ENCODE peak calls at places on chromosomes 12 and 14, in five cellular contexts. One of them, this sample, is unnamed.

GRCh38 chr12:122793685-122794106 is 19.3 kb downstream of the CCDC62 start:
- DNase-seq in CD8-positive, alpha-beta T cell: no peak
- DNase-seq in T-helper 1 cell: no peak
- DNase-seq in bronchial epithelial cell: peak
- DNase-seq in iPS-NIHi11: peak
- DNase-seq in this sample: no peak

GRCh38 chr12:101207086-101207780 is 2.8 kb downstream of the SLC5A8 start:
- DNase-seq in CD8-positive, alpha-beta T cell: no peak
- DNase-seq in T-helper 1 cell: no peak
- DNase-seq in bronchial epithelial cell: peak
- DNase-seq in iPS-NIHi11: no peak
- DNase-seq in this sample: no peak

GRCh38 chr12:32163596-32163995 is 56.9 kb downstream of the BICD1 start:
- DNase-seq in CD8-positive, alpha-beta T cell: no peak
- DNase-seq in T-helper 1 cell: no peak
- DNase-seq in bronchial epithelial cell: no peak
- DNase-seq in iPS-NIHi11: no peak
- DNase-seq in this sample: no peak

GRCh38 chr12:132886529-132887477 is 602 bp downstream of the CHFR start:
- DNase-seq in CD8-positive, alpha-beta T cell: no peak
- DNase-seq in T-helper 1 cell: no peak
- DNase-seq in bronchial epithelial cell: peak
- DNase-seq in iPS-NIHi11: no peak
- DNase-seq in this sample: no peak

GRCh38 chr14:30885840-30886740 is 11.7 kb downstream of the COCH start:
- DNase-seq in CD8-positive, alpha-beta T cell: no peak
- DNase-seq in T-helper 1 cell: no peak
- DNase-seq in bronchial epithelial cell: no peak
- DNase-seq in iPS-NIHi11: no peak
- DNase-seq in this sample: no peak

GRCh38 chr12:95848575-95849388 is 10.0 kb upstream of the SNRPF start:
- DNase-seq in CD8-positive, alpha-beta T cell: no peak
- DNase-seq in T-helper 1 cell: no peak
- DNase-seq in bronchial epithelial cell: peak
- DNase-seq in iPS-NIHi11: no peak
- DNase-seq in this sample: no peak

GRCh38 chr14:81441626-81442134 is 41.6 kb upstream of the STON2 start:
- DNase-seq in CD8-positive, alpha-beta T cell: no peak
- DNase-seq in T-helper 1 cell: no peak
- DNase-seq in bronchial epithelial cell: no peak
- DNase-seq in iPS-NIHi11: no peak
- DNase-seq in this sample: no peak

GRCh38 chr12:25283006-25283405 is 32.3 kb upstream of the KRAS start:
- DNase-seq in CD8-positive, alpha-beta T cell: no peak
- DNase-seq in T-helper 1 cell: no peak
- DNase-seq in bronchial epithelial cell: no peak
- DNase-seq in iPS-NIHi11: no peak
- DNase-seq in this sample: no peak

GRCh38 chr14:103545915-103546650 is 16.4 kb downstream of the BAG5 start:
- DNase-seq in CD8-positive, alpha-beta T cell: no peak
- DNase-seq in T-helper 1 cell: no peak
- DNase-seq in bronchial epithelial cell: no peak
- DNase-seq in iPS-NIHi11: no peak
- DNase-seq in this sample: no peak

GRCh38 chr14:100651999-100652508 is 64.8 kb upstream of the BEGAIN start:
- DNase-seq in CD8-positive, alpha-beta T cell: no peak
- DNase-seq in T-helper 1 cell: no peak
- DNase-seq in bronchial epithelial cell: peak
- DNase-seq in iPS-NIHi11: no peak
- DNase-seq in this sample: no peak

GRCh38 chr14:68730811-68731425 is 61.9 kb downstream of the ZFP36L1 start:
- DNase-seq in CD8-positive, alpha-beta T cell: no peak
- DNase-seq in T-helper 1 cell: no peak
- DNase-seq in bronchial epithelial cell: no peak
- DNase-seq in iPS-NIHi11: peak
- DNase-seq in this sample: no peak

GRCh38 chr12:52952082-52952801 is 3.3 kb downstream of the KRT18 start:
- DNase-seq in CD8-positive, alpha-beta T cell: no peak
- DNase-seq in T-helper 1 cell: no peak
- DNase-seq in bronchial epithelial cell: peak
- DNase-seq in iPS-NIHi11: no peak
- DNase-seq in this sample: no peak

GRCh38 chr12:39235990-39236767 is 206.7 kb downstream of the KIF21A start:
- DNase-seq in CD8-positive, alpha-beta T cell: no peak
- DNase-seq in T-helper 1 cell: no peak
- DNase-seq in bronchial epithelial cell: peak
- DNase-seq in iPS-NIHi11: no peak
- DNase-seq in this sample: no peak

GRCh38 chr14:65134651-65135579 is 32.6 kb upstream of the MAX start:
- DNase-seq in CD8-positive, alpha-beta T cell: no peak
- DNase-seq in T-helper 1 cell: no peak
- DNase-seq in bronchial epithelial cell: no peak
- DNase-seq in iPS-NIHi11: no peak
- DNase-seq in this sample: no peak

GRCh38 chr12:116879509-116880212 is 1.6 kb downstream of the HRK start:
- DNase-seq in CD8-positive, alpha-beta T cell: no peak
- DNase-seq in T-helper 1 cell: no peak
- DNase-seq in bronchial epithelial cell: no peak
- DNase-seq in iPS-NIHi11: no peak
- DNase-seq in this sample: no peak

GRCh38 chr12:66571361-66571760 is 107.5 kb downstream of the GRIP1 start:
- DNase-seq in CD8-positive, alpha-beta T cell: no peak
- DNase-seq in T-helper 1 cell: no peak
- DNase-seq in bronchial epithelial cell: no peak
- DNase-seq in iPS-NIHi11: no peak
- DNase-seq in this sample: no peak

GRCh38 chr12:58386136-58386535 is 444.8 kb downstream of the ATP23 start:
- DNase-seq in CD8-positive, alpha-beta T cell: no peak
- DNase-seq in T-helper 1 cell: no peak
- DNase-seq in bronchial epithelial cell: peak
- DNase-seq in iPS-NIHi11: peak
- DNase-seq in this sample: no peak

GRCh38 chr12:59895161-59895785 is 299.4 kb downstream of the SLC16A7 start:
- DNase-seq in CD8-positive, alpha-beta T cell: no peak
- DNase-seq in T-helper 1 cell: no peak
- DNase-seq in bronchial epithelial cell: no peak
- DNase-seq in iPS-NIHi11: no peak
- DNase-seq in this sample: no peak

GRCh38 chr14:64410084-64410774 is 22.1 kb downstream of the MTHFD1 start:
- DNase-seq in CD8-positive, alpha-beta T cell: no peak
- DNase-seq in T-helper 1 cell: no peak
- DNase-seq in bronchial epithelial cell: peak
- DNase-seq in iPS-NIHi11: peak
- DNase-seq in this sample: no peak

GRCh38 chr14:102464006-102464405 is 45.6 kb downstream of the ANKRD9 start:
- DNase-seq in CD8-positive, alpha-beta T cell: no peak
- DNase-seq in T-helper 1 cell: no peak
- DNase-seq in bronchial epithelial cell: no peak
- DNase-seq in iPS-NIHi11: no peak
- DNase-seq in this sample: no peak

GRCh38 chr14:60095781-60096450 is 4.2 kb downstream of the PCNX4 start:
- DNase-seq in CD8-positive, alpha-beta T cell: no peak
- DNase-seq in T-helper 1 cell: no peak
- DNase-seq in bronchial epithelial cell: peak
- DNase-seq in iPS-NIHi11: no peak
- DNase-seq in this sample: no peak

GRCh38 chr14:77872971-77873370 is 73.1 kb downstream of the ADCK1 start:
- DNase-seq in CD8-positive, alpha-beta T cell: no peak
- DNase-seq in T-helper 1 cell: no peak
- DNase-seq in bronchial epithelial cell: no peak
- DNase-seq in iPS-NIHi11: no peak
- DNase-seq in this sample: no peak

GRCh38 chr14:92563359-92563758 is 49.8 kb downstream of the RIN3 start:
- DNase-seq in CD8-positive, alpha-beta T cell: no peak
- DNase-seq in T-helper 1 cell: no peak
- DNase-seq in bronchial epithelial cell: peak
- DNase-seq in iPS-NIHi11: no peak
- DNase-seq in this sample: no peak

GRCh38 chr12:117797202-117797601 is 171.6 kb downstream of the KSR2 start:
- DNase-seq in CD8-positive, alpha-beta T cell: no peak
- DNase-seq in T-helper 1 cell: no peak
- DNase-seq in bronchial epithelial cell: no peak
- DNase-seq in iPS-NIHi11: no peak
- DNase-seq in this sample: no peak

GRCh38 chr14:95507174-95507573 is 9.3 kb downstream of the SYNE3 start:
- DNase-seq in CD8-positive, alpha-beta T cell: no peak
- DNase-seq in T-helper 1 cell: no peak
- DNase-seq in bronchial epithelial cell: peak
- DNase-seq in iPS-NIHi11: no peak
- DNase-seq in this sample: no peak

GRCh38 chr14:105343194-105343593 is 28.6 kb downstream of the PACS2 start:
- DNase-seq in CD8-positive, alpha-beta T cell: no peak
- DNase-seq in T-helper 1 cell: no peak
- DNase-seq in bronchial epithelial cell: no peak
- DNase-seq in iPS-NIHi11: no peak
- DNase-seq in this sample: no peak

GRCh38 chr12:122072031-122072970 is 6.3 kb upstream of the MLXIP start:
- DNase-seq in CD8-positive, alpha-beta T cell: no peak
- DNase-seq in T-helper 1 cell: no peak
- DNase-seq in bronchial epithelial cell: peak
- DNase-seq in iPS-NIHi11: no peak
- DNase-seq in this sample: no peak

GRCh38 chr14:54577977-54578376 is 11.0 kb downstream of the SAMD4A start:
- DNase-seq in CD8-positive, alpha-beta T cell: no peak
- DNase-seq in T-helper 1 cell: no peak
- DNase-seq in bronchial epithelial cell: no peak
- DNase-seq in iPS-NIHi11: no peak
- DNase-seq in this sample: no peak

GRCh38 chr14:103105580-103106168 is 11.1 kb downstream of the EXOC3L4 start:
- DNase-seq in CD8-positive, alpha-beta T cell: no peak
- DNase-seq in T-helper 1 cell: no peak
- DNase-seq in bronchial epithelial cell: no peak
- DNase-seq in iPS-NIHi11: no peak
- DNase-seq in this sample: no peak

GRCh38 chr12:51631021-51631420 is 40.0 kb downstream of the SCN8A start:
- DNase-seq in CD8-positive, alpha-beta T cell: no peak
- DNase-seq in T-helper 1 cell: no peak
- DNase-seq in bronchial epithelial cell: no peak
- DNase-seq in iPS-NIHi11: no peak
- DNase-seq in this sample: no peak